ENCODE peak calls at places on chromosomes 5 and 9, in five cellular contexts. S is AG04449, Y is AG04450, K is PC-3, V is HCT116. I is an unnamed sample.

GRCh38 chr5:126988021-126988569 is 42.3 kb downstream of the MARCHF3 start:
- DNase-seq in S (no peak), Y (no peak), K (no peak), V (no peak), I (no peak)

GRCh38 chr9:91833878-91834255 is 116.2 kb downstream of the ROR2 start:
- DNase-seq in S (no peak), Y (no peak), K (no peak), V (no peak), I (no peak)

GRCh38 chr5:109950634-109951033 is 260.9 kb downstream of the MAN2A1 start:
- DNase-seq in S (no peak), Y (no peak), K (no peak), V (no peak), I (no peak)

GRCh38 chr9:85927077-85927476 is 13.9 kb upstream of the NAA35 start:
- DNase-seq in S (no peak), Y (no peak), K (no peak), V (no peak), I (no peak)

GRCh38 chr5:137470111-137470920 is 28.8 kb downstream of the SPOCK1 start:
- DNase-seq in S (peak; percentile 94), Y (peak; percentile 73), K (peak; percentile 94), V (no peak), I (no peak)

GRCh38 chr5:16461026-16461425 is 4.6 kb downstream of the ZNF622 start:
- DNase-seq in S (peak; percentile 59), Y (peak; percentile 23), K (no peak), V (no peak), I (no peak)

GRCh38 chr5:52995095-52995494 is 5.9 kb downstream of the ITGA2 start:
- DNase-seq in S (no peak), Y (no peak), K (no peak), V (no peak), I (no peak)

GRCh38 chr9:130423272-130423671 is 21.5 kb upstream of the ASS1 start:
- DNase-seq in S (no peak), Y (no peak), K (no peak), V (no peak), I (no peak)

GRCh38 chr9:90894956-90895687 is 93.5 kb downstream of the SYK start:
- DNase-seq in S (no peak), Y (no peak), K (peak; percentile 18), V (no peak), I (no peak)

GRCh38 chr5:10913846-10914245 is 152.8 kb upstream of the DAP start:
- DNase-seq in S (peak; percentile 86), Y (peak; percentile 87), K (peak; percentile 100), V (no peak), I (peak; percentile 43)

GRCh38 chr5:61330341-61330878 is 1.6 kb upstream of the ZSWIM6 start:
- DNase-seq in S (no peak), Y (no peak), K (peak; percentile 50), V (no peak), I (no peak)

GRCh38 chr5:1134478-1134877 is 22.6 kb upstream of the SLC12A7 start:
- DNase-seq in S (no peak), Y (no peak), K (peak; percentile 7), V (no peak), I (no peak)

GRCh38 chr9:107805198-107805597 is 315.6 kb upstream of the KLF4 start:
- DNase-seq in S (no peak), Y (no peak), K (no peak), V (no peak), I (no peak)

GRCh38 chr9:120876842-120877240 is at the start of gene PHF19:
- DNase-seq in S (no peak), Y (no peak), K (no peak), V (no peak), I (no peak)

GRCh38 chr5:174972291-174972690 is 247.9 kb downstream of the MSX2 start:
- DNase-seq in S (no peak), Y (no peak), K (peak; percentile 44), V (no peak), I (no peak)

GRCh38 chr5:58322453-58322852 is 137.4 kb downstream of the PLK2 start:
- DNase-seq in S (peak; percentile 23), Y (no peak), K (peak; percentile 51), V (no peak), I (peak; percentile 24)

GRCh38 chr5:3000631-3001030 is 249.2 kb upstream of the IRX2 start:
- DNase-seq in S (no peak), Y (no peak), K (no peak), V (no peak), I (no peak)

GRCh38 chr5:125865166-125865815 is 557.9 kb upstream of the GRAMD2B start:
- DNase-seq in S (no peak), Y (no peak), K (peak; percentile 51), V (no peak), I (peak; percentile 66)

GRCh38 chr9:121636411-121636865 is 15.0 kb upstream of the DAB2IP start:
- DNase-seq in S (peak; percentile 10), Y (no peak), K (no peak), V (no peak), I (peak; percentile 88)

GRCh38 chr5:179840766-179841165 is 17.9 kb downstream of the MRNIP start:
- DNase-seq in S (no peak), Y (no peak), K (no peak), V (no peak), I (no peak)

GRCh38 chr9:99057665-99058625 is 47.0 kb upstream of the TGFBR1 start:
- DNase-seq in S (no peak), Y (no peak), K (peak; percentile 52), V (no peak), I (no peak)

GRCh38 chr5:1471997-1472963 is 27.0 kb upstream of the SLC6A3 start:
- DNase-seq in S (no peak), Y (no peak), K (no peak), V (no peak), I (no peak)

GRCh38 chr9:100352201-100352726 is 478 bp downstream of the TEX10 start:
- DNase-seq in S (no peak), Y (no peak), K (peak; percentile 11), V (no peak), I (no peak)

GRCh38 chr5:8828596-8829321 is 717.1 kb downstream of the SEMA5A start:
- DNase-seq in S (no peak), Y (no peak), K (no peak), V (no peak), I (no peak)

GRCh38 chr5:74123928-74124327 is 497.9 kb downstream of the ARHGEF28 start:
- DNase-seq in S (no peak), Y (no peak), K (no peak), V (no peak), I (no peak)

DNA sequence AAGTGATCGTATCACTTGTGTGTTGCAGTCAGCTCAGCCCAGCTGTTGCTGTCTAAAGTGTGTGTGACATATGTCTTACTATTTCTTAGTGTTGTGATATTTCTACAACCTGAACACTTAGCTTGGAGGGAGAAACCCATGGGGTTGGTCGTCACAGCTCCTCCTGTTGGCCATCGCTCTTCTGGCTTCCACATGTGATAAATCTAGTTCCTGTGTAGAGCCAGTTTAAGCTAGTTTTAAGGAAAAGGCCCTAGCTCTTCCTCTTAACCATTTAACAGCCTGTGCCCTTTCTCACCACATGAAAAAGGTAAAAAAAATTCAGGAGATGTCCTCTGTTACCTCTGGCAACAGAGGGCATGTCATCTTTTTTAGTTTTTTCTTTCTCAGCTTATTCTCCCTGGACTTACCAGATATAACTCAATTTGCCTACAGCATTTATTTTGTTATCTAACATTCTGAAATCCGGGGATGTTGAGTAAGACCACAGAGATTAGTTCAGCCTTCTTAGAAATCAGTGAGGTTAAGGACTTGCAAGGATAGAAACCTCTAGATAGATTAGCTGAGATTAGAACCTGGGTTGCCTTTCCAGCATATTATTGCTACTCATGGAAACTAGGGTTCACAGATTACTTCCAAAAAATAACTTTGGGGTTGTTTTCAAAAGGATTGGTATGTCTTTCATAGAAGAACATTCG is 100.4 kb downstream of the GAPVD1 start:
- DNase-seq in S (no peak), Y (no peak), K (peak; percentile 46), V (peak; percentile 10), I (no peak)
- TF ChIP-seq CTCF in S (peak; percentile 16), Y (peak; percentile 43), K (peak; percentile 53), V (peak; percentile 58), I (peak; percentile 30)

DNA sequence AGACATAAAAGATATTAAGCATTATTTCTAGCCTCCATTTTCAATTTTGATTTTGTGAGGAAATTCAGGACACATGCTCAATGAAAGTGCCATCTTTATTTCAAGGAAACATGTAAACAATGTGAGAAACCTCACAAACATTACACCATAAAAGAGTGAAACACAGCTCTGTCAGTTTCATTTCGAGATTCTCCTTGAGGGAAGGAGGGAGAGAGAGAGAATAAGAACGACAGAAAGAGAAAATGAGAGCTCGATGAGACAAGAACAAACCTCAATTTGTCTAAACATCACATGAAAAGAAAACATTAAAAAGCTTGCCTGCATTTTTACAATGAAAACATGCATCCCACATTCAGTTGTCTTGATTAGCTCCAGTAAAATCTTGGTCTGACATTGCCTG is 553.5 kb upstream of the MEF2C start:
- DNase-seq in S (no peak), Y (no peak), K (no peak), V (no peak), I (no peak)
- H3K4me3 ChIP-seq in S (no peak overlapping the region), Y (no peak overlapping the region), K (no peak overlapping the region), V (no peak overlapping the region), I (no peak overlapping the region)

GRCh38 chr5:151058891-151059611 is 21.8 kb downstream of the TNIP1 start:
- DNase-seq in S (no peak), Y (no peak), K (no peak), V (no peak), I (no peak)

GRCh38 chr5:151056367-151057306 is 24.2 kb downstream of the TNIP1 start:
- DNase-seq in S (no peak), Y (no peak), K (no peak), V (no peak), I (no peak)

GRCh38 chr5:151060742-151061141 is 20.1 kb downstream of the TNIP1 start:
- DNase-seq in S (no peak), Y (no peak), K (no peak), V (no peak), I (no peak)

GRCh38 chr5:151055336-151055735 is 25.5 kb downstream of the TNIP1 start:
- DNase-seq in S (no peak), Y (no peak), K (no peak), V (no peak), I (no peak)

GRCh38 chr5:151058301-151058700 is 22.5 kb downstream of the TNIP1 start:
- DNase-seq in S (no peak), Y (no peak), K (no peak), V (no peak), I (no peak)
- TF ChIP-seq CTCF in S (peak; percentile 6), Y (peak; percentile 13), K (peak; percentile 22), V (peak; percentile 21), I (peak; percentile 22)

DNA sequence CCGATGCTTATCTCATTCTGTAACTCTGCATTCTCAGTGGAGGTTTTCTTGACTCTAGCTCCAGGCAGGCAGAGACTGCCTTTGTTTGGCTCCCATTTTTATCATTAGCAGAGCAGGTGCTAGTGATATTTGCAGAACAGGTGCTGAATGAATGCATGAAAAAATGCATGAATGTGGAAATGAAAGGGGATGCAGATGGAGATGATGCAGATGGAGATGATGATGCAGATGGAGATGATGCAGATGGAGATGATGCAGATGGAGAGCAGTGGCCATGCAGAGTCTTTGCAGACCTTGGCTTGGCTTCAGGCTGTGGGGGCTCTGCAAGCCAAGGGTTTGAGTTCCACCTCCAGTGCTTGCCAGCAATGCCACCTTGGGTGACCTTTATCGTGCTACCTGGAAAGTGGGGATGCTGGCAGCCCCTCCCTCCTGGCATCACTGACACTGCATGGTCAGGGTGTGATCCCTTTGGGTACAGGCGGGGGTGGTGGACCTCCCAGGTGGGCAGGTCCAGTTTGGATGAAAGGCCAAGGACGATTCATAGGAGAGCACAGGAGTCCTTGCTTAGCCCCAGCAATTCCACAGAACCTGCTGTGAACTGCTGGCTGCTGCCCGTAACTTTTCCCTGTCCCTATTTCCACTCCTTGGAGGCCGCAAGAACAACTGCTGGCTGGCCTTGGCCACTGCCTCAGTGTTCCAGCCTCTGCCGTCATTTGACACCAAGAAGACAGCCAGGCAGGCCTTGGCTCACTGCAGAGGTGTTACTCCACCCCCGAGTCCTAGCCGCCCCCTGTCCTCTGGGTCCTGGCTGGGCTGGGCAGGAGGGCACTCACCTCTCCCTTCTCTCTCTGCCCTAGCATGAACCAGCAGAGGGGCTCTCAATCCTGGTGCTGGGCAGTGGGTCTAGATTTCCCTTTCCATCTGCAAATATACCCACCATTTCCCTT is 33.0 kb downstream of the ERGIC1 start:
- DNase-seq in S (no peak), Y (no peak), K (no peak), V (no peak), I (no peak)
- H3K4me3 ChIP-seq in S (no peak overlapping the region), Y (no peak overlapping the region), K (no peak overlapping the region), V (no peak overlapping the region), I (no peak overlapping the region)